ENCODE peak calls at places on chromosomes 4 and X, in seven cellular contexts. H is OCI-LY7, D is tibial artery, U is PC-3, C is BJ, Q is BE2C, J is HFF-Myc. L is an unnamed sample.

GRCh38 chr4:136056748-136057147 is 1475.5 kb downstream of the PCDH18 start:
- DNase-seq in H (no peak), D (no peak), U (no peak), C (no peak), Q (no peak), J (no peak), L (no peak)

GRCh38 chr4:17647927-17648326 is 33.5 kb downstream of the MED28 start:
- DNase-seq in H (no peak), D (no peak), U (peak), C (no peak), Q (no peak), J (no peak), L (no peak)

GRCh38 chr4:85910985-85911384 is 436.0 kb downstream of the ARHGAP24 start:
- DNase-seq in H (no peak), D (no peak), U (no peak), C (no peak), Q (no peak), J (no peak), L (no peak)

GRCh38 chr4:168840988-168841681 is 168.9 kb downstream of the CBR4 start:
- DNase-seq in H (no peak), D (no peak), U (no peak), C (no peak), Q (no peak), J (no peak), L (no peak)

GRCh38 chrX:110847334-110847733 is 51.7 kb upstream of the CHRDL1 start:
- DNase-seq in H (peak), D (no peak), U (peak), C (no peak), Q (no peak), J (no peak), L (no peak)

GRCh38 chr4:53905935-53906377 is 158.4 kb downstream of the CHIC2 start:
- DNase-seq in H (peak), D (no peak), U (peak), C (no peak), Q (peak), J (peak), L (no peak)

GRCh38 chr4:95839891-95840290 is at the start of gene PDHA2:
- DNase-seq in H (no peak), D (no peak), U (no peak), C (no peak), Q (no peak), J (no peak), L (no peak)

GRCh38 chr4:111991797-111992196 is 153.5 kb upstream of the FAM241A start:
- DNase-seq in H (no peak), D (no peak), U (peak), C (no peak), Q (no peak), J (peak), L (no peak)

GRCh38 chr4:128858875-128859696 is 49.6 kb downstream of the JADE1 start:
- DNase-seq in H (no peak), D (no peak), U (no peak), C (peak), Q (no peak), J (no peak), L (no peak)

GRCh38 chr4:75844151-75844662 is 58.0 kb downstream of the PPEF2 start:
- DNase-seq in H (no peak), D (no peak), U (no peak), C (peak), Q (no peak), J (peak), L (no peak)

GRCh38 chr4:133152801-133153526 is 3.9 kb downstream of the PCDH10 start:
- DNase-seq in H (no peak), D (no peak), U (no peak), C (no peak), Q (peak), J (no peak), L (no peak)

GRCh38 chr4:139581096-139581495 is 25.1 kb upstream of the SETD7 start:
- DNase-seq in H (no peak), D (no peak), U (no peak), C (no peak), Q (no peak), J (no peak), L (no peak)

GRCh38 chr4:28378109-28378830 is 1517.6 kb downstream of the STIM2 start:
- DNase-seq in H (no peak), D (no peak), U (no peak), C (no peak), Q (no peak), J (no peak), L (no peak)

GRCh38 chr4:140529434-140529833 is 5.5 kb downstream of the ELMOD2 start:
- DNase-seq in H (no peak), D (no peak), U (no peak), C (no peak), Q (peak), J (no peak), L (no peak)

GRCh38 chr4:183256756-183257385 is 63.2 kb downstream of the CLDN22 start:
- DNase-seq in H (peak), D (peak), U (peak), C (no peak), Q (peak), J (peak), L (peak)

GRCh38 chrX:70013483-70014222 is 36.1 kb downstream of the AWAT2 start:
- DNase-seq in H (no peak), D (no peak), U (no peak), C (no peak), Q (no peak), J (no peak), L (no peak)

DNA sequence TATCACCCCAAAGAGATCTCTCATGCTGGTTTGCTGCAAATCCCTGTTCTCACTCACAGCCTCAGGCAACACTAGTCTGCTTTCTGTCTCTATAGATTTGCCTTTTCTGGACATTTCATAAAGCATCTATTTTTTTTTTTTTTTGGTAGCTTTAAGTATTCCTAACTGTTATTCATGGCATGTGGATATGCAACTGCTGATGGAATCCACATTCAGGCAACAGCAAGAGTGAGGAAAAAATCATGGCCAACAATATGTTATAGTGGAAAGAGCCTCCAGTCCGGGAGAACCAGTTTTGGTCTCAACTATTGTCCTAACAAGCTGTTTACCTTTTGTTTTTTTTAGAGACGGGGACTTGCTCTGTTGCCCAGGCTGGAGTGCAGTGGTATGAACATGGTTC is 27.1 kb upstream of the TMEM150C start:
- DNase-seq in H (no peak), D (no peak), U (no peak), C (no peak), Q (no peak), J (no peak), L (no peak)
- TF ChIP-seq CTCF in H (no peak), D (no peak), U (no peak), C (no peak), Q (no peak), J (no peak), L (no peak)

DNA sequence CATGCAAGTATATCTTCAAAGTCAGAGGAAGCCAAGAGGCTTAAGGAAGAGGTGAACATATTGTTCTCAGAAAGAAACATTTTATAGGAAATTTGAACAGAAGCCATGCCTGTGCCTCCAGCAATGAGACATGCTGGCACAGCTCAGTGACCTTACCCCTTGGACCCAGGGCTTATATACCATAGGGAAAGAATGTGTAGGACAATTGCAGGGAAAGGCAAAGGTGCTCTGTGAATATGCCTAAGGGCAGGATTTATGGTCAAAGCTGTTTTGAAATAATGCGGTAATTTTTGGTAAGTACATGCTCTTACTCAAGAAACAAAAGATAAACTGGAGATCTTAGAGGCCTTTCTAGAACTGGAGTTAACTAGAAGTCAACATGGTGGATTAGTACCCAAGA is 568.8 kb downstream of the GRID2 start:
- DNase-seq in H (no peak), D (no peak), U (no peak), C (no peak), Q (no peak), J (no peak), L (no peak)
- TF ChIP-seq CTCF in H (no peak), D (no peak), U (no peak), C (no peak), Q (no peak), J (no peak), L (no peak)

GRCh38 chrX:39811391-39811790 is 286.4 kb downstream of the BCOR start:
- DNase-seq in H (no peak), D (peak), U (no peak), C (no peak), Q (peak), J (no peak), L (peak)

GRCh38 chrX:39816871-39817731 is 280.7 kb downstream of the BCOR start:
- DNase-seq in H (no peak), D (no peak), U (no peak), C (no peak), Q (no peak), J (no peak), L (no peak)

GRCh38 chrX:39813631-39814246 is 284.0 kb downstream of the BCOR start:
- DNase-seq in H (no peak), D (peak), U (peak), C (no peak), Q (peak), J (no peak), L (peak)

GRCh38 chrX:39815621-39816020 is 282.1 kb downstream of the BCOR start:
- DNase-seq in H (peak), D (no peak), U (peak), C (no peak), Q (peak), J (no peak), L (no peak)

GRCh38 chrX:39814391-39814790 is 283.4 kb downstream of the BCOR start:
- DNase-seq in H (peak), D (no peak), U (peak), C (no peak), Q (no peak), J (no peak), L (no peak)
- TF ChIP-seq CTCF in H (peak), D (peak), U (peak), C (peak), Q (peak), J (peak), L (peak)

GRCh38 chrX:43809463-43809862 is 72.8 kb downstream of the MAOB start:
- DNase-seq in H (no peak), D (no peak), U (peak), C (no peak), Q (no peak), J (no peak), L (no peak)

GRCh38 chrX:43815209-43815608 is 67.0 kb downstream of the MAOB start:
- DNase-seq in H (no peak), D (no peak), U (no peak), C (no peak), Q (no peak), J (no peak), L (no peak)

GRCh38 chrX:43813319-43813718 is 68.9 kb downstream of the MAOB start:
- DNase-seq in H (no peak), D (no peak), U (no peak), C (no peak), Q (no peak), J (no peak), L (no peak)

GRCh38 chrX:43817454-43817853 is 64.8 kb downstream of the MAOB start:
- DNase-seq in H (no peak), D (no peak), U (no peak), C (no peak), Q (no peak), J (no peak), L (no peak)

DNA sequence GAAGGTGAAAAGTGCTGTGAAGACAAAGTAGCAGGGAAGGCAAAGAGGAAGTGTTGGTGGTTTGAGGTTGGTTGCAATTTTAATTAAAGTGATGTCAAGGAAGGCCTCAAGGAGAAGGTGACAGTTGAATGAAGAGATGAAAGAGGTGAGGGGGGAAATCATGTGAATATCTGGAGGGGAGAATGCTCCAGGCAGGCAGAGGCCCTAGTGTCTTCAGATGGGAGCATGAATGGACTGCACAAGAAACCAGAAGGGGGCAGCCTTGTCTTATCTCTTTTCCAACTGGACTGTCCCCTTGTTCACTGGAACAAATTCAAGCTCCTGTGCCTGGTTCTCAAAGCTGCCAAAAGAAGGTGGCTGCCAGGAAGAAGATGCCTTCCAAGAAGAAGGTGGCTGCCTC is 68.4 kb downstream of the MAOB start:
- DNase-seq in H (no peak), D (no peak), U (peak), C (no peak), Q (peak), J (no peak), L (peak)
- TF ChIP-seq CTCF in H (no peak), D (no peak), U (peak), C (no peak), Q (peak), J (no peak), L (no peak)

GRCh38 chrX:155682834-155683233 is 70.1 kb upstream of the TMLHE start:
- DNase-seq in H (no peak), D (no peak), U (no peak), C (no peak), Q (no peak), J (no peak), L (no peak)
- TF ChIP-seq CTCF in H (no peak), D (no peak), U (no peak), C (no peak), Q (no peak), J (no peak), L (no peak)

L was measured in glutamatergic neuron.